ENCODE peak calls at places on chromosomes 11 and 22, in four cellular contexts. U, X, E and V are unnamed samples.

GRCh38 chr11:118322721-118323120 is 18.2 kb downstream of the CD3E start:
- DNase-seq in U (no peak), X (no peak), E (no peak), V (no peak)

GRCh38 chr22:19120829-19121630 is 1.2 kb downstream of the DGCR2 start:
- DNase-seq in U (peak; percentile 76), X (no peak), E (peak; percentile 41), V (peak; percentile 48)

GRCh38 chr11:93051181-93051580 is 81.7 kb downstream of the MTNR1B start:
- DNase-seq in U (no peak), X (no peak), E (peak; percentile 71), V (peak; percentile 59)

GRCh38 chr11:27971256-27971655 is 136.7 kb downstream of the KIF18A start:
- DNase-seq in U (peak; percentile 58), X (no peak), E (no peak), V (no peak)

GRCh38 chr22:25668437-25668836 is 73.6 kb upstream of the MYO18B start:
- DNase-seq in U (peak; percentile 9), X (no peak), E (peak; percentile 62), V (peak; percentile 74)

GRCh38 chr11:27697679-27698275 is 2.5 kb downstream of the BDNF start:
- DNase-seq in U (no peak), X (no peak), E (peak; percentile 75), V (peak; percentile 67)

GRCh38 chr22:47433627-47434026 is 671.2 kb downstream of the TBC1D22A start:
- DNase-seq in U (no peak), X (no peak), E (no peak), V (no peak)

GRCh38 chr22:42805016-42805997 is 51.8 kb downstream of the ARFGAP3 start:
- DNase-seq in U (no peak), X (no peak), E (peak; percentile 20), V (no peak)

GRCh38 chr11:102252339-102252891 is 64.9 kb upstream of the BIRC3 start:
- DNase-seq in U (peak; percentile 73), X (no peak), E (no peak), V (peak; percentile 67)

GRCh38 chr11:102685769-102686168 is 19.8 kb downstream of the MMP27 start:
- DNase-seq in U (no peak), X (no peak), E (no peak), V (no peak)

GRCh38 chr11:70059971-70060370 is 18.1 kb upstream of the ANO1 start:
- DNase-seq in U (no peak), X (no peak), E (no peak), V (no peak)

GRCh38 chr11:90788956-90789355 is 566.1 kb upstream of the CHORDC1 start:
- DNase-seq in U (no peak), X (no peak), E (no peak), V (no peak)

GRCh38 chr11:77250881-77251640 is 50.4 kb downstream of the GDPD4 start:
- DNase-seq in U (peak; percentile 78), X (no peak), E (peak; percentile 43), V (peak; percentile 82)

GRCh38 chr11:19633276-19633675 is 79.4 kb upstream of the NAV2 start:
- DNase-seq in U (peak; percentile 49), X (no peak), E (peak; percentile 41), V (peak; percentile 36)